ENCODE peak calls at places on chromosomes 4 and X, in eight cellular contexts. One of them, this sample, is unnamed.

GRCh38 chr4:1325681-1326635 is 21.1 kb upstream of the UVSSA start:
- DNase-seq in BE2C: no peak
- DNase-seq in H4: no peak
- DNase-seq in NCI-H2171 treated with DMSO at 0.1 percent for 48 hours: no peak
- DNase-seq in T-helper 1 cell: no peak
- DNase-seq in left lung: peak
- DNase-seq in Peyer's patch: no peak
- DNase-seq in NB4: no peak
- DNase-seq in this sample: no peak

GRCh38 chrX:136166221-136166855 is 19.0 kb downstream of the FHL1 start:
- DNase-seq in BE2C: no peak
- DNase-seq in H4: peak
- DNase-seq in NCI-H2171 treated with DMSO at 0.1 percent for 48 hours: no peak
- DNase-seq in T-helper 1 cell: no peak
- DNase-seq in left lung: no peak
- DNase-seq in Peyer's patch: no peak
- DNase-seq in NB4: peak
- DNase-seq in this sample: no peak

GRCh38 chr4:7179158-7179557 is 13.2 kb upstream of the SORCS2 start:
- DNase-seq in BE2C: no peak
- DNase-seq in H4: no peak
- DNase-seq in NCI-H2171 treated with DMSO at 0.1 percent for 48 hours: no peak
- DNase-seq in T-helper 1 cell: no peak
- DNase-seq in left lung: no peak
- DNase-seq in Peyer's patch: no peak
- DNase-seq in NB4: no peak
- DNase-seq in this sample: no peak

GRCh38 chr4:99202094-99202493 is 17.0 kb downstream of the ADH6 start:
- DNase-seq in BE2C: no peak
- DNase-seq in H4: no peak
- DNase-seq in NCI-H2171 treated with DMSO at 0.1 percent for 48 hours: no peak
- DNase-seq in T-helper 1 cell: no peak
- DNase-seq in left lung: no peak
- DNase-seq in Peyer's patch: no peak
- DNase-seq in NB4: no peak
- DNase-seq in this sample: no peak

GRCh38 chr4:184461711-184462110 is 12.6 kb downstream of the IRF2 start:
- DNase-seq in BE2C: no peak
- DNase-seq in H4: no peak
- DNase-seq in NCI-H2171 treated with DMSO at 0.1 percent for 48 hours: no peak
- DNase-seq in T-helper 1 cell: no peak
- DNase-seq in left lung: no peak
- DNase-seq in Peyer's patch: no peak
- DNase-seq in NB4: no peak
- DNase-seq in this sample: no peak

GRCh38 chrX:71955530-71956120 is 45.0 kb downstream of the NHSL2 start:
- DNase-seq in BE2C: no peak
- DNase-seq in H4: no peak
- DNase-seq in NCI-H2171 treated with DMSO at 0.1 percent for 48 hours: no peak
- DNase-seq in T-helper 1 cell: no peak
- DNase-seq in left lung: no peak
- DNase-seq in Peyer's patch: no peak
- DNase-seq in NB4: no peak
- DNase-seq in this sample: no peak

GRCh38 chrX:70434914-70435586 is 9.6 kb upstream of the DLG3 start:
- DNase-seq in BE2C: no peak
- DNase-seq in H4: no peak
- DNase-seq in NCI-H2171 treated with DMSO at 0.1 percent for 48 hours: no peak
- DNase-seq in T-helper 1 cell: no peak
- DNase-seq in left lung: no peak
- DNase-seq in Peyer's patch: no peak
- DNase-seq in NB4: peak
- DNase-seq in this sample: no peak

GRCh38 chrX:109936114-109936513 is 66.8 kb upstream of the TMEM164 start:
- DNase-seq in BE2C: no peak
- DNase-seq in H4: no peak
- DNase-seq in NCI-H2171 treated with DMSO at 0.1 percent for 48 hours: no peak
- DNase-seq in T-helper 1 cell: no peak
- DNase-seq in left lung: no peak
- DNase-seq in Peyer's patch: no peak
- DNase-seq in NB4: no peak
- DNase-seq in this sample: no peak

GRCh38 chr4:184328022-184328736 is 110.5 kb upstream of the ENPP6 start:
- DNase-seq in BE2C: no peak
- DNase-seq in H4: no peak
- DNase-seq in NCI-H2171 treated with DMSO at 0.1 percent for 48 hours: no peak
- DNase-seq in T-helper 1 cell: no peak
- DNase-seq in left lung: no peak
- DNase-seq in Peyer's patch: no peak
- DNase-seq in NB4: no peak
- DNase-seq in this sample: no peak

GRCh38 chrX:135170877-135171519 is at the start of gene CT55:
- DNase-seq in BE2C: peak
- DNase-seq in H4: peak
- DNase-seq in NCI-H2171 treated with DMSO at 0.1 percent for 48 hours: no peak
- DNase-seq in T-helper 1 cell: no peak
- DNase-seq in left lung: peak
- DNase-seq in Peyer's patch: no peak
- DNase-seq in NB4: peak
- DNase-seq in this sample: no peak

GRCh38 chr4:81084029-81084428 is 53.5 kb downstream of the BMP3 start:
- DNase-seq in BE2C: no peak
- DNase-seq in H4: no peak
- DNase-seq in NCI-H2171 treated with DMSO at 0.1 percent for 48 hours: no peak
- DNase-seq in T-helper 1 cell: no peak
- DNase-seq in left lung: no peak
- DNase-seq in Peyer's patch: no peak
- DNase-seq in NB4: no peak
- DNase-seq in this sample: no peak

GRCh38 chr4:101419324-101420135 is 72.2 kb upstream of the PPP3CA start:
- DNase-seq in BE2C: no peak
- DNase-seq in H4: no peak
- DNase-seq in NCI-H2171 treated with DMSO at 0.1 percent for 48 hours: peak
- DNase-seq in T-helper 1 cell: no peak
- DNase-seq in left lung: no peak
- DNase-seq in Peyer's patch: no peak
- DNase-seq in NB4: peak
- DNase-seq in this sample: no peak

GRCh38 chr4:64777286-64777685 is 368.0 kb upstream of the TECRL start:
- DNase-seq in BE2C: no peak
- DNase-seq in H4: no peak
- DNase-seq in NCI-H2171 treated with DMSO at 0.1 percent for 48 hours: no peak
- DNase-seq in T-helper 1 cell: no peak
- DNase-seq in left lung: no peak
- DNase-seq in Peyer's patch: no peak
- DNase-seq in NB4: no peak
- DNase-seq in this sample: no peak

GRCh38 chrX:70439016-70439415 is 5.6 kb upstream of the DLG3 start:
- DNase-seq in BE2C: no peak
- DNase-seq in H4: peak
- DNase-seq in NCI-H2171 treated with DMSO at 0.1 percent for 48 hours: no peak
- DNase-seq in T-helper 1 cell: no peak
- DNase-seq in left lung: no peak
- DNase-seq in Peyer's patch: no peak
- DNase-seq in NB4: peak
- DNase-seq in this sample: no peak

This sample was measured in activated T-helper 2 cell treated with anti-CD3 and anti-CD28 coated beads, Interferon-gamma antibody, Interleukin-2, Interleukin-4, amounts not matched to agents 10 μg/mL and 5 μg/mL and 100 μg/mL, durations not matched to agents 14 hours and 24 hours and 36 hours.